ENCODE peak calls at places on chromosomes 6 and 20, in five cellular contexts. H is AG10803, X is bronchial epithelial cell, S is GM12865, B is thoracic aorta. T is an unnamed sample.

GRCh38 chr20:62710886-62711702 is 2.5 kb downstream of the NTSR1 start:
- DNase-seq in H (no peak), X (peak; percentile 7), S (no peak), B (no peak), T (no peak)

GRCh38 chr6:134896881-134897280 is 53.0 kb downstream of the ALDH8A1 start:
- DNase-seq in H (no peak), X (no peak), S (no peak), B (no peak), T (no peak)

GRCh38 chr20:41304002-41304401 is 13.5 kb downstream of the ZHX3 start:
- DNase-seq in H (no peak), X (no peak), S (no peak), B (no peak), T (no peak)

GRCh38 chr6:18412073-18412472 is 24.9 kb downstream of the RNF144B start:
- DNase-seq in H (no peak), X (no peak), S (no peak), B (no peak), T (no peak)

GRCh38 chr6:158328952-158329351 is 16.7 kb downstream of the TULP4 start:
- DNase-seq in H (no peak), X (no peak), S (no peak), B (no peak), T (no peak)

GRCh38 chr6:32937230-32937633 is 3.6 kb downstream of the HLA-DMB start:
- DNase-seq in H (no peak), X (no peak), S (no peak), B (no peak), T (no peak)

GRCh38 chr6:99993146-99993532 is 884 bp downstream of the MCHR2 start:
- DNase-seq in H (no peak), X (no peak), S (no peak), B (no peak), T (no peak)

GRCh38 chr6:31479933-31480535 is 17.9 kb upstream of the MICB start:
- DNase-seq in H (no peak), X (no peak), S (no peak), B (no peak), T (no peak)

GRCh38 chr6:62217866-62218265 is 68.2 kb downstream of the KHDRBS2 start:
- DNase-seq in H (no peak), X (no peak), S (no peak), B (no peak), T (no peak)

GRCh38 chr6:29737707-29738630 is 14.7 kb downstream of the HLA-F start:
- DNase-seq in H (peak; percentile 72), X (peak; percentile 71), S (peak; percentile 82), B (no peak), T (peak; percentile 71)

GRCh38 chr6:36853325-36853724 is 14.1 kb upstream of the CPNE5 start:
- DNase-seq in H (peak; percentile 90), X (peak; percentile 92), S (no peak), B (peak; percentile 53), T (no peak)

GRCh38 chr20:63775096-63775978 is 35.8 kb downstream of the SLC2A4RG start:
- DNase-seq in H (peak; percentile 10), X (no peak), S (no peak), B (no peak), T (no peak)

GRCh38 chr6:107108201-107108890 is 7.0 kb downstream of the BEND3 start:
- DNase-seq in H (no peak), X (no peak), S (no peak), B (no peak), T (no peak)

GRCh38 chr20:370151-370600 is 10.4 kb upstream of the TRIB3 start:
- DNase-seq in H (no peak), X (peak; percentile 71), S (no peak), B (no peak), T (no peak)

GRCh38 chr6:37517411-37517812 is 17.7 kb upstream of the CCDC167 start:
- DNase-seq in H (peak; percentile 66), X (no peak), S (peak; percentile 85), B (no peak), T (no peak)

GRCh38 chr6:135796884-135797283 is 54.6 kb upstream of the PDE7B start:
- DNase-seq in H (peak; percentile 30), X (no peak), S (no peak), B (no peak), T (no peak)

GRCh38 chr20:3209023-3209945 is at the start of gene ITPA:
- DNase-seq in H (peak; percentile 37), X (peak; percentile 20), S (peak; percentile 71), B (no peak), T (peak; percentile 85)

GRCh38 chr6:19988555-19988954 is 151.4 kb downstream of the ID4 start:
- DNase-seq in H (peak; percentile 11), X (peak; percentile 26), S (peak; percentile 11), B (no peak), T (no peak)

GRCh38 chr6:102944475-102944874 is 1551.0 kb downstream of the GRIK2 start:
- DNase-seq in H (no peak), X (no peak), S (no peak), B (no peak), T (no peak)

GRCh38 chr20:45229264-45230056 is 8.3 kb downstream of the SEMG2 start:
- DNase-seq in H (no peak), X (peak; percentile 34), S (peak; percentile 46), B (no peak), T (peak; percentile 22)

GRCh38 chr6:122200441-122200840 is 199.0 kb upstream of the HSF2 start:
- DNase-seq in H (no peak), X (no peak), S (no peak), B (no peak), T (no peak)

GRCh38 chr6:13105139-13105538 is 223.2 kb downstream of the TBC1D7 start:
- DNase-seq in H (no peak), X (no peak), S (no peak), B (no peak), T (no peak)
- TF ChIP-seq CTCF in H (no peak), X (no peak), S (no peak), B (no peak), T (no peak)

GRCh38 chr20:51046021-51046985 is 23.4 kb upstream of the KCNG1 start:
- DNase-seq in H (no peak), X (no peak), S (no peak), B (no peak), T (no peak)

GRCh38 chr20:51042064-51042463 is 19.2 kb upstream of the KCNG1 start:
- DNase-seq in H (no peak), X (peak; percentile 69), S (no peak), B (no peak), T (no peak)

GRCh38 chr20:51044796-51045195 is 21.9 kb upstream of the KCNG1 start:
- DNase-seq in H (no peak), X (no peak), S (no peak), B (no peak), T (no peak)

GRCh38 chr20:51043811-51044210 is 20.9 kb upstream of the KCNG1 start:
- DNase-seq in H (peak; percentile 63), X (peak; percentile 73), S (no peak), B (no peak), T (no peak)

GRCh38 chr20:51042657-51043247 is 19.8 kb upstream of the KCNG1 start:
- DNase-seq in H (no peak), X (no peak), S (no peak), B (no peak), T (no peak)
- TF ChIP-seq CTCF in H (peak; percentile 31), X (peak; percentile 1), S (peak; percentile 6), B (no peak), T (no peak)

GRCh38 chr6:14711056-14711703 is 534.7 kb upstream of the JARID2 start:
- DNase-seq in H (peak; percentile 67), X (peak; percentile 96), S (peak; percentile 65), B (no peak), T (peak; percentile 68)
- TF ChIP-seq CTCF in H (peak; percentile 69), X (peak; percentile 82), S (peak; percentile 75), B (no peak), T (peak; percentile 73)

DNA sequence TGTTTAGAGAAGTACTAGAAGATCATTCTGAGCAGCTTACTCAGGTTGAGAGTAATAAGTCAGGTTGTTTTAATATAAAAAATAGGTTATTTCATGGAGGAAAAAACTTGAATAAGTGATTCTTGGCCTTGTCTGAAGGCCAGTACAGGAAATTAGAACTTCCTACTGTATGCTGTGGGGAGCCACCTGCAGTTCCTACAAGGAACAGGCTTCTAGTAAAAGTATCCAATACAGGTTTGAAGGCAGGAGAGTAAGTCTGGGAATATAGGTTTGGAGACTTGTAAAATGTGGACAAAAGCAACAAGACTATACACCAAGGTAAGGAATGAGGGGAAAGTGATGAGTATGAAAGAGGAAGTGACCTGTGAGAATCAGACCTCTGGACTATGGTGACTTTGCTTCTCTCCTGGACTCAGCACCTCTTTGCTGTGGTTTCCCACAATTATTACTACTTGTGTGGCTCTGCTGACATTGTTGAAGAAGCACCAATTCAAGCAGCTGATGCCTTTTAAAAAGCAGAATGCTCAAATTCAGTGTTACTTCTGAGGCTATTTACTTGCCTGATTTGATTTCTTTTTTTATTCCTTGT is 278.6 kb downstream of the TBC1D7 start:
- DNase-seq in H (no peak), X (no peak), S (no peak), B (no peak), T (no peak)
- TF ChIP-seq CTCF in H (no peak), X (peak; percentile 1), S (no peak), B (no peak), T (no peak)

DNA sequence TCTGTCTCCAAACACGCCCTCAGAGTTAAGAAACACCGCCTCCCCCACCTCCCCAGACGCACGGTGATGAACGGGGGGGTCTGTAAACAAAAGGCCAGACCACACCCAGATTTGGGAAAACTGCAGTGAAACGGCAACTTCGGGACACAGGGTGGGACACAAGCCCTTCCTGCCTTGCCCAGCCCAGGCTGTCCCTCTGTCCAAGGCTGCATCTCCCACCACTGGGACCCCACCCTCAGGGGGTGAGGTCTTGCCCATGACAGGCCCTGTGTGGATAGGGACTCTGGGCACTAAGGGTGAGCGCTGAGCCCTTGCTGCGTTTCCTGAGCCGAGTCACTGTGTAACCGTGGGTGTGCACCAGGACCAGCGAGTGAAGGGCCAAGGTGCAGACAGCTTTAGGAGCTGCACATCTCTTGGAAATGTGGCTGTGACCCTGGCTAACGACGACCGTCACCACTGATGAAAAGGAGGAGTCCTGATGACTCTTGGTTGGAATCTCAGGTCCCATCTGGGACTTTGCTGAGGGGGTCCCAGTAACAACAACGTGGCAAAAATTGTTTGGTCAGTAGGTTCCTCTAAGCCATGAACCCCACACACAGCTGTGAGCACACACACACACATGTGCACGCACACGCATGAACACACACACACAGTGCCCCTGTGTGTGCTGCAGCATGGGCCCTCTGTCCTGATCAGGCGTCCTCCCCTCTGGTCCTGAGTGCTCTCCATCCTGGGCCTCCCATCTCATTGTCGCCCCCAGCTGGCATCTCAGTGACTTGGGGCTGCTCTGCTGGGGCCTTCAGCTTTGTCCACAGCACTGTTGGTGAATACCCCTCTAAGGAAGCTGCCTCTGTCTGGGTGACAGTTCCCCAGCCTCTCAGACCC is 100.6 kb downstream of the RAMACL start:
- DNase-seq in H (no peak), X (no peak), S (no peak), B (no peak), T (peak; percentile 8)
- TF ChIP-seq CTCF in H (no peak), X (no peak), S (no peak), B (no peak), T (no peak)